ENCODE peak calls at places on chromosome 6, in ten cellular contexts. One of them, this sample, is unnamed.

GRCh38 chr6:68649669-68650068 is 14.6 kb downstream of the ADGRB3 start:
- DNase-seq in NCI-H510A: no peak
- DNase-seq in ascending aorta: no peak
- DNase-seq in D341Med: no peak
- DNase-seq in HEK293T: no peak
- DNase-seq in Daoy: no peak
- DNase-seq in SHP77: no peak
- DNase-seq in heart left ventricle: no peak
- DNase-seq in hepatocyte: no peak
- DNase-seq in left ventricle myocardium inferior: no peak
- DNase-seq in this sample: no peak

GRCh38 chr6:52984247-52984646 is 10.8 kb downstream of the GSTA4 start:
- DNase-seq in NCI-H510A: no peak
- DNase-seq in ascending aorta: no peak
- DNase-seq in D341Med: no peak
- DNase-seq in HEK293T: no peak
- DNase-seq in Daoy: peak; percentile 46
- DNase-seq in SHP77: no peak
- DNase-seq in heart left ventricle: no peak
- DNase-seq in hepatocyte: no peak
- DNase-seq in left ventricle myocardium inferior: no peak
- DNase-seq in this sample: no peak

GRCh38 chr6:26594730-26595632 is 1.8 kb upstream of the ABT1 start:
- DNase-seq in NCI-H510A: no peak
- DNase-seq in ascending aorta: no peak
- DNase-seq in D341Med: no peak
- DNase-seq in HEK293T: no peak
- DNase-seq in Daoy: peak; percentile 87
- DNase-seq in SHP77: no peak
- DNase-seq in heart left ventricle: no peak
- DNase-seq in hepatocyte: peak; percentile 36
- DNase-seq in left ventricle myocardium inferior: no peak
- DNase-seq in this sample: no peak

GRCh38 chr6:168584251-168584650 is 143.3 kb downstream of the SMOC2 start:
- DNase-seq in NCI-H510A: no peak
- DNase-seq in ascending aorta: no peak
- DNase-seq in D341Med: no peak
- DNase-seq in HEK293T: no peak
- DNase-seq in Daoy: no peak
- DNase-seq in SHP77: no peak
- DNase-seq in heart left ventricle: no peak
- DNase-seq in hepatocyte: no peak
- DNase-seq in left ventricle myocardium inferior: no peak
- DNase-seq in this sample: no peak

GRCh38 chr6:209432-210103 is 82.7 kb upstream of the DUSP22 start:
- DNase-seq in NCI-H510A: no peak
- DNase-seq in ascending aorta: no peak
- DNase-seq in D341Med: no peak
- DNase-seq in HEK293T: no peak
- DNase-seq in Daoy: no peak
- DNase-seq in SHP77: no peak
- DNase-seq in heart left ventricle: no peak
- DNase-seq in hepatocyte: no peak
- DNase-seq in left ventricle myocardium inferior: no peak
- DNase-seq in this sample: no peak

GRCh38 chr6:78031228-78031627 is 378.4 kb downstream of the MEI4 start:
- DNase-seq in NCI-H510A: no peak
- DNase-seq in ascending aorta: no peak
- DNase-seq in D341Med: no peak
- DNase-seq in HEK293T: no peak
- DNase-seq in Daoy: no peak
- DNase-seq in SHP77: no peak
- DNase-seq in heart left ventricle: no peak
- DNase-seq in hepatocyte: no peak
- DNase-seq in left ventricle myocardium inferior: no peak
- DNase-seq in this sample: no peak

GRCh38 chr6:48641544-48641943 is 530.5 kb upstream of the PTCHD4 start:
- DNase-seq in NCI-H510A: no peak
- DNase-seq in ascending aorta: no peak
- DNase-seq in D341Med: no peak
- DNase-seq in HEK293T: no peak
- DNase-seq in Daoy: peak; percentile 55
- DNase-seq in SHP77: no peak
- DNase-seq in heart left ventricle: no peak
- DNase-seq in hepatocyte: no peak
- DNase-seq in left ventricle myocardium inferior: no peak
- DNase-seq in this sample: no peak

GRCh38 chr6:55963301-55963700 is 87.9 kb upstream of the BMP5 start:
- DNase-seq in NCI-H510A: no peak
- DNase-seq in ascending aorta: no peak
- DNase-seq in D341Med: no peak
- DNase-seq in HEK293T: peak; percentile 9
- DNase-seq in Daoy: peak; percentile 15
- DNase-seq in SHP77: no peak
- DNase-seq in heart left ventricle: no peak
- DNase-seq in hepatocyte: no peak
- DNase-seq in left ventricle myocardium inferior: peak; percentile 16
- DNase-seq in this sample: no peak

GRCh38 chr6:215335-216034 is 76.8 kb upstream of the DUSP22 start:
- DNase-seq in NCI-H510A: no peak
- DNase-seq in ascending aorta: no peak
- DNase-seq in D341Med: no peak
- DNase-seq in HEK293T: no peak
- DNase-seq in Daoy: peak; percentile 78
- DNase-seq in SHP77: no peak
- DNase-seq in heart left ventricle: no peak
- DNase-seq in hepatocyte: no peak
- DNase-seq in left ventricle myocardium inferior: no peak
- DNase-seq in this sample: no peak

GRCh38 chr6:18406955-18407738 is 20.0 kb downstream of the RNF144B start:
- DNase-seq in NCI-H510A: no peak
- DNase-seq in ascending aorta: no peak
- DNase-seq in D341Med: no peak
- DNase-seq in HEK293T: no peak
- DNase-seq in Daoy: peak; percentile 29
- DNase-seq in SHP77: no peak
- DNase-seq in heart left ventricle: no peak
- DNase-seq in hepatocyte: no peak
- DNase-seq in left ventricle myocardium inferior: no peak
- DNase-seq in this sample: no peak

GRCh38 chr6:15879372-15880261 is 216.8 kb upstream of the DTNBP1 start:
- DNase-seq in NCI-H510A: peak; percentile 50
- DNase-seq in ascending aorta: no peak
- DNase-seq in D341Med: no peak
- DNase-seq in HEK293T: no peak
- DNase-seq in Daoy: peak; percentile 88
- DNase-seq in SHP77: peak; percentile 64
- DNase-seq in heart left ventricle: peak; percentile 78
- DNase-seq in hepatocyte: peak; percentile 65
- DNase-seq in left ventricle myocardium inferior: peak; percentile 86
- DNase-seq in this sample: peak; percentile 57

GRCh38 chr6:3307436-3307835 is 48.7 kb downstream of the PSMG4 start:
- DNase-seq in NCI-H510A: no peak
- DNase-seq in ascending aorta: no peak
- DNase-seq in D341Med: no peak
- DNase-seq in HEK293T: no peak
- DNase-seq in Daoy: no peak
- DNase-seq in SHP77: no peak
- DNase-seq in heart left ventricle: no peak
- DNase-seq in hepatocyte: no peak
- DNase-seq in left ventricle myocardium inferior: no peak
- DNase-seq in this sample: no peak

GRCh38 chr6:29553268-29554057 is 6.1 kb downstream of the UBD start:
- DNase-seq in NCI-H510A: no peak
- DNase-seq in ascending aorta: no peak
- DNase-seq in D341Med: peak; percentile 45
- DNase-seq in HEK293T: peak; percentile 73
- DNase-seq in Daoy: peak; percentile 76
- DNase-seq in SHP77: no peak
- DNase-seq in heart left ventricle: peak; percentile 40
- DNase-seq in hepatocyte: peak; percentile 88
- DNase-seq in left ventricle myocardium inferior: peak; percentile 73
- DNase-seq in this sample: peak; percentile 62

GRCh38 chr6:38188677-38189335 is 369.3 kb downstream of the ZFAND3 start:
- DNase-seq in NCI-H510A: no peak
- DNase-seq in ascending aorta: no peak
- DNase-seq in D341Med: peak; percentile 6
- DNase-seq in HEK293T: no peak
- DNase-seq in Daoy: no peak
- DNase-seq in SHP77: no peak
- DNase-seq in heart left ventricle: no peak
- DNase-seq in hepatocyte: no peak
- DNase-seq in left ventricle myocardium inferior: no peak
- DNase-seq in this sample: peak; percentile 14

GRCh38 chr6:160960067-160960466 is 31.5 kb upstream of the MAP3K4 start:
- DNase-seq in NCI-H510A: no peak
- DNase-seq in ascending aorta: no peak
- DNase-seq in D341Med: no peak
- DNase-seq in HEK293T: no peak
- DNase-seq in Daoy: no peak
- DNase-seq in SHP77: no peak
- DNase-seq in heart left ventricle: no peak
- DNase-seq in hepatocyte: no peak
- DNase-seq in left ventricle myocardium inferior: no peak
- DNase-seq in this sample: no peak

GRCh38 chr6:6724319-6725119 is 136.0 kb downstream of the LY86 start:
- DNase-seq in NCI-H510A: peak; percentile 37
- DNase-seq in ascending aorta: no peak
- DNase-seq in D341Med: peak; percentile 92
- DNase-seq in HEK293T: peak; percentile 62
- DNase-seq in Daoy: peak; percentile 80
- DNase-seq in SHP77: peak; percentile 37
- DNase-seq in heart left ventricle: peak; percentile 74
- DNase-seq in hepatocyte: peak; percentile 84
- DNase-seq in left ventricle myocardium inferior: peak; percentile 73
- DNase-seq in this sample: peak; percentile 82

GRCh38 chr6:129513471-129513870 is 196.5 kb downstream of the ARHGAP18 start:
- DNase-seq in NCI-H510A: no peak
- DNase-seq in ascending aorta: no peak
- DNase-seq in D341Med: no peak
- DNase-seq in HEK293T: no peak
- DNase-seq in Daoy: no peak
- DNase-seq in SHP77: no peak
- DNase-seq in heart left ventricle: no peak
- DNase-seq in hepatocyte: no peak
- DNase-seq in left ventricle myocardium inferior: no peak
- DNase-seq in this sample: no peak

GRCh38 chr6:150302801-150303138 is 66.0 kb upstream of the IYD start:
- DNase-seq in NCI-H510A: no peak
- DNase-seq in ascending aorta: no peak
- DNase-seq in D341Med: no peak
- DNase-seq in HEK293T: no peak
- DNase-seq in Daoy: no peak
- DNase-seq in SHP77: no peak
- DNase-seq in heart left ventricle: no peak
- DNase-seq in hepatocyte: no peak
- DNase-seq in left ventricle myocardium inferior: no peak
- DNase-seq in this sample: no peak

GRCh38 chr6:75157336-75157735 is 48.5 kb downstream of the COL12A1 start:
- DNase-seq in NCI-H510A: no peak
- DNase-seq in ascending aorta: no peak
- DNase-seq in D341Med: no peak
- DNase-seq in HEK293T: no peak
- DNase-seq in Daoy: no peak
- DNase-seq in SHP77: no peak
- DNase-seq in heart left ventricle: no peak
- DNase-seq in hepatocyte: no peak
- DNase-seq in left ventricle myocardium inferior: no peak
- DNase-seq in this sample: no peak

GRCh38 chr6:155782739-155783459 is 327.3 kb upstream of the NOX3 start:
- DNase-seq in NCI-H510A: no peak
- DNase-seq in ascending aorta: no peak
- DNase-seq in D341Med: no peak
- DNase-seq in HEK293T: no peak
- DNase-seq in Daoy: no peak
- DNase-seq in SHP77: no peak
- DNase-seq in heart left ventricle: no peak
- DNase-seq in hepatocyte: no peak
- DNase-seq in left ventricle myocardium inferior: no peak
- DNase-seq in this sample: no peak

GRCh38 chr6:163825033-163825432 is 410.5 kb downstream of the QKI start:
- DNase-seq in NCI-H510A: no peak
- DNase-seq in ascending aorta: no peak
- DNase-seq in D341Med: no peak
- DNase-seq in HEK293T: no peak
- DNase-seq in Daoy: peak; percentile 88
- DNase-seq in SHP77: no peak
- DNase-seq in heart left ventricle: no peak
- DNase-seq in hepatocyte: no peak
- DNase-seq in left ventricle myocardium inferior: no peak
- DNase-seq in this sample: no peak

GRCh38 chr6:16539086-16539931 is 222.0 kb downstream of the ATXN1 start:
- DNase-seq in NCI-H510A: no peak
- DNase-seq in ascending aorta: no peak
- DNase-seq in D341Med: no peak
- DNase-seq in HEK293T: no peak
- DNase-seq in Daoy: no peak
- DNase-seq in SHP77: no peak
- DNase-seq in heart left ventricle: no peak
- DNase-seq in hepatocyte: no peak
- DNase-seq in left ventricle myocardium inferior: no peak
- DNase-seq in this sample: no peak

GRCh38 chr6:136547336-136547735 is 2.9 kb downstream of the MAP7 start:
- DNase-seq in NCI-H510A: no peak
- DNase-seq in ascending aorta: no peak
- DNase-seq in D341Med: no peak
- DNase-seq in HEK293T: peak; percentile 52
- DNase-seq in Daoy: peak; percentile 12
- DNase-seq in SHP77: peak; percentile 43
- DNase-seq in heart left ventricle: no peak
- DNase-seq in hepatocyte: peak; percentile 56
- DNase-seq in left ventricle myocardium inferior: no peak
- DNase-seq in this sample: no peak

GRCh38 chr6:34161857-34162515 is 16.1 kb upstream of the GRM4 start:
- DNase-seq in NCI-H510A: no peak
- DNase-seq in ascending aorta: no peak
- DNase-seq in D341Med: no peak
- DNase-seq in HEK293T: no peak
- DNase-seq in Daoy: no peak
- DNase-seq in SHP77: no peak
- DNase-seq in heart left ventricle: no peak
- DNase-seq in hepatocyte: no peak
- DNase-seq in left ventricle myocardium inferior: no peak
- DNase-seq in this sample: no peak

GRCh38 chr6:132598473-132598872 is 8.9 kb upstream of the TAAR5 start:
- DNase-seq in NCI-H510A: no peak
- DNase-seq in ascending aorta: no peak
- DNase-seq in D341Med: peak; percentile 38
- DNase-seq in HEK293T: peak; percentile 71
- DNase-seq in Daoy: peak; percentile 19
- DNase-seq in SHP77: no peak
- DNase-seq in heart left ventricle: no peak
- DNase-seq in hepatocyte: peak; percentile 55
- DNase-seq in left ventricle myocardium inferior: no peak
- DNase-seq in this sample: no peak

GRCh38 chr6:159915397-159915796 is 24.6 kb downstream of the MAS1 start:
- DNase-seq in NCI-H510A: no peak
- DNase-seq in ascending aorta: no peak
- DNase-seq in D341Med: no peak
- DNase-seq in HEK293T: no peak
- DNase-seq in Daoy: no peak
- DNase-seq in SHP77: no peak
- DNase-seq in heart left ventricle: no peak
- DNase-seq in hepatocyte: no peak
- DNase-seq in left ventricle myocardium inferior: no peak
- DNase-seq in this sample: no peak

GRCh38 chr6:34360556-34360955 is 31.9 kb downstream of the NUDT3 start:
- DNase-seq in NCI-H510A: no peak
- DNase-seq in ascending aorta: no peak
- DNase-seq in D341Med: no peak
- DNase-seq in HEK293T: no peak
- DNase-seq in Daoy: peak; percentile 11
- DNase-seq in SHP77: no peak
- DNase-seq in heart left ventricle: no peak
- DNase-seq in hepatocyte: no peak
- DNase-seq in left ventricle myocardium inferior: no peak
- DNase-seq in this sample: no peak

GRCh38 chr6:166307082-166307980 is 861 bp downstream of the PRR18 start:
- DNase-seq in NCI-H510A: no peak
- DNase-seq in ascending aorta: no peak
- DNase-seq in D341Med: peak; percentile 59
- DNase-seq in HEK293T: no peak
- DNase-seq in Daoy: peak; percentile 7
- DNase-seq in SHP77: no peak
- DNase-seq in heart left ventricle: no peak
- DNase-seq in hepatocyte: peak; percentile 44
- DNase-seq in left ventricle myocardium inferior: no peak
- DNase-seq in this sample: no peak

This sample was measured in adrenal gland.